ENCODE peak calls at places on chromosomes 12 and 14, in five cellular contexts. K, Y, U, P and V are unnamed samples.
A peak's percentile ranks its signal among the peaks of the same experiment; 100 is the strongest.

GRCh38 chr14:98826618-98827017 is 445.4 kb downstream of the BCL11B start:
- DNase-seq in U (no peak), Y (no peak), P (no peak), K (no peak), V (no peak)

GRCh38 chr12:42590324-42590934 is 883 bp upstream of the PRICKLE1 start:
- DNase-seq in K (peak; percentile 21), Y (peak; percentile 62), P (peak; percentile 39), U (no peak), V (peak; percentile 28)

GRCh38 chr12:47754881-47755280 is 3.8 kb downstream of the RAPGEF3 start:
- DNase-seq in Y (no peak), P (no peak), U (no peak), K (no peak), V (no peak)

GRCh38 chr12:70581199-70581598 is 56.0 kb downstream of the PTPRB start:
- DNase-seq in Y (no peak), K (no peak), U (no peak), P (no peak), V (no peak)

GRCh38 chr14:95516554-95517209 is at the start of gene SYNE3:
- DNase-seq in P (peak; percentile 66), Y (peak; percentile 55), U (peak; percentile 79), K (peak; percentile 78), V (peak; percentile 82)

GRCh38 chr12:30908389-30909087 is 18.0 kb upstream of the TSPAN11 start:
- DNase-seq in U (no peak), P (no peak), Y (no peak), K (no peak), V (no peak)

GRCh38 chr12:89709994-89710872 is 1.6 kb upstream of the ATP2B1 start:
- DNase-seq in P (peak; percentile 77), K (peak; percentile 63), Y (no peak), U (peak; percentile 67), V (peak; percentile 45)

GRCh38 chr12:28253175-28253641 is 63.0 kb downstream of the CCDC91 start:
- DNase-seq in K (no peak), U (no peak), P (no peak), Y (no peak), V (no peak)

GRCh38 chr12:8156845-8157244 is at the start of gene ZNF705A:
- DNase-seq in K (no peak), Y (no peak), U (no peak), P (no peak), V (no peak)

GRCh38 chr14:24079521-24080141 is 8.3 kb downstream of the CPNE6 start:
- DNase-seq in P (peak; percentile 90), U (no peak), Y (no peak), K (no peak), V (no peak)

GRCh38 chr14:21940887-21941855 is 267.6 kb upstream of the OR4E1 start:
- DNase-seq in K (no peak), U (no peak), Y (peak; percentile 56), P (peak; percentile 44), V (no peak)

GRCh38 chr14:22479132-22479531 is 109.9 kb downstream of the DAD1 start:
- DNase-seq in Y (no peak), K (no peak), P (no peak), U (no peak), V (no peak)

GRCh38 chr12:132046561-132046960 is 96.8 kb downstream of the EP400 start:
- DNase-seq in K (no peak), P (no peak), Y (no peak), U (no peak), V (no peak)

GRCh38 chr12:68622250-68622649 is 11.6 kb downstream of the RAP1B start:
- DNase-seq in K (no peak), P (no peak), Y (no peak), U (no peak), V (no peak)

GRCh38 chr14:25381498-25381897 is 331.6 kb upstream of the STXBP6 start:
- DNase-seq in K (no peak), P (peak; percentile 9), Y (no peak), U (no peak), V (no peak)

GRCh38 chr12:32390572-32391219 is 8.7 kb upstream of the FGD4 start:
- DNase-seq in Y (no peak), K (peak; percentile 25), U (peak; percentile 48), P (no peak), V (no peak)

GRCh38 chr12:75086086-75087038 is 123.3 kb downstream of the KCNC2 start:
- DNase-seq in K (no peak), P (no peak), Y (peak; percentile 6), U (no peak), V (no peak)

GRCh38 chr14:77603654-77604270 is 12.7 kb downstream of the SPTLC2 start:
- DNase-seq in K (peak; percentile 22), Y (no peak), U (no peak), P (no peak), V (no peak)

GRCh38 chr12:120012067-120012621 is 23.1 kb downstream of the BICDL1 start:
- DNase-seq in K (no peak), Y (no peak), P (peak; percentile 36), U (no peak), V (no peak)

GRCh38 chr14:21866479-21866878 is 192.9 kb upstream of the OR4E1 start:
- DNase-seq in P (no peak), U (no peak), K (no peak), Y (no peak), V (no peak)

GRCh38 chr12:11795910-11796459 is 146.5 kb downstream of the ETV6 start:
- DNase-seq in P (peak; percentile 25), U (no peak), K (no peak), Y (peak; percentile 75), V (no peak)

GRCh38 chr14:85531594-85532391 is 1.8 kb downstream of the FLRT2 start:
- DNase-seq in U (peak; percentile 46), K (peak; percentile 55), Y (peak; percentile 53), P (peak; percentile 67), V (peak; percentile 85)

GRCh38 chr12:57221169-57221917 is 4.7 kb downstream of the NXPH4 start:
- DNase-seq in K (no peak), Y (no peak), P (no peak), U (no peak), V (no peak)

GRCh38 chr12:70154960-70155589 is 88.2 kb upstream of the CNOT2 start:
- DNase-seq in P (peak; percentile 39), Y (peak; percentile 4), K (no peak), U (no peak), V (no peak)

GRCh38 chr12:114241973-114242434 is 163.9 kb downstream of the TBX5 start:
- DNase-seq in Y (no peak), P (no peak), U (no peak), K (no peak), V (no peak)

GRCh38 chr12:17214910-17215309 is 608.9 kb upstream of the LMO3 start:
- DNase-seq in P (no peak), U (no peak), Y (no peak), K (no peak), V (no peak)

GRCh38 chr12:55716582-55717396 is 943 bp downstream of the BLOC1S1 start:
- DNase-seq in Y (no peak), P (peak; percentile 43), U (no peak), K (no peak), V (no peak)

GRCh38 chr14:81533536-81534343 is at the start of gene SEL1L:
- DNase-seq in U (peak; percentile 100), K (peak; percentile 100), P (peak; percentile 99), Y (peak; percentile 99), V (peak; percentile 100)

GRCh38 chr12:1496162-1496925 is 98.0 kb downstream of the FBXL14 start:
- DNase-seq in P (no peak), U (no peak), K (no peak), Y (no peak), V (no peak)

GRCh38 chr12:50060120-50060468 is 2.7 kb downstream of the ASIC1 start:
- DNase-seq in K (no peak), P (no peak), Y (no peak), U (no peak), V (no peak)

GRCh38 chr12:49121047-49121696 is 10.0 kb downstream of the TUBA1B start:
- DNase-seq in K (peak; percentile 32), Y (peak; percentile 65), P (peak; percentile 71), U (peak; percentile 61), V (peak; percentile 39)

GRCh38 chr14:73710737-73711136 is 3.4 kb downstream of the PNMA1 start:
- DNase-seq in Y (no peak), P (no peak), U (no peak), K (no peak), V (no peak)

DNA sequence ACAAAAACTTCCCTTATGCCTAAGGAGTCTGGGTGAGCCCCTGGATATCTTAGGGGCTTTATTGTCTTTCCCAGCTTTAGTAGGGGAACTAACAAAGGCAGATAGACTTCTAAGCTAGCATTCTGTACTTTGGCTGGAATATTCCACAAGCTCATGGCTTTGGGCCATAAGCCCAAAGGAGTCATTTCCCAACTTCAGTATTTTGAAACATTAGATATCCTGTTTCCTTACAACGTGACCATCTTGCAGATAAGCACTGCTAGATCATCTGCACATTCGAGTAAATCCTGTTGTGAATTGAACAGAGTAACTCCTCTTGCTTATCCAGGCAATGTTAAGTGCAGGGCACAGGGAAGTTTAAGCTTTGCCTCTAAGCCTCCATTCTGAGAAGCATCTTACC is 70.6 kb upstream of the ACTN1 start:
- DNase-seq in Y (no peak), K (no peak), P (no peak), U (peak; percentile 69), V (no peak)
- H3K4me1 ChIP-seq in Y (peaks cover 35% of the 10 kb centered on the region), K (peaks cover 95% of the 10 kb centered on the region), P (peaks cover 29% of the 10 kb centered on the region), U (peaks cover 8% of the 10 kb centered on the region), V (no peaks in the 10 kb centered on the region)

GRCh38 chr14:70442750-70443149 is 9.2 kb upstream of the ADAM21 start:
- DNase-seq in Y (no peak), P (no peak), K (no peak), U (no peak), V (no peak)
- H3K4me3 ChIP-seq in Y (no peak overlapping the region), P (no peak overlapping the region), K (no peak overlapping the region), U (no peak overlapping the region), V (no peak overlapping the region)

GRCh38 chr12:122886851-122887816 is 8.8 kb downstream of the VPS37B start:
- DNase-seq in P (peak; percentile 52), Y (no peak), K (no peak), U (no peak), V (no peak)
- H3K27ac ChIP-seq in P (no peak overlapping the region), Y (peak overlapping the region; percentile 14), K (peak overlapping the region; percentile 93), U (no peak overlapping the region), V (no peak overlapping the region)

GRCh38 chr14:71713061-71713850 is 219.0 kb upstream of the RGS6 start:
- DNase-seq in P (no peak), Y (no peak), U (no peak), K (no peak), V (no peak)
- H3K4me1 ChIP-seq in P (peaks cover 15% of the 10 kb centered on the region), Y (no peaks in the 10 kb centered on the region), U (no peaks in the 10 kb centered on the region), K (peaks cover 9% of the 10 kb centered on the region), V (peaks cover 44% of the 10 kb centered on the region)

GRCh38 chr14:36582011-36582873 is at the start of gene NKX2-8:
- DNase-seq in U (no peak), P (peak; percentile 60), K (no peak), Y (peak; percentile 33), V (no peak)

GRCh38 chr14:36579001-36579555 is 3.3 kb downstream of the NKX2-8 start:
- DNase-seq in K (no peak), U (no peak), Y (no peak), P (peak; percentile 80), V (no peak)

GRCh38 chr14:36580856-36581831 is 1.3 kb downstream of the NKX2-8 start:
- DNase-seq in Y (peak; percentile 59), P (peak; percentile 83), K (peak; percentile 13), U (no peak), V (no peak)

GRCh38 chr14:36579573-36580140 is 2.8 kb downstream of the NKX2-8 start:
- DNase-seq in P (peak; percentile 44), Y (no peak), U (no peak), K (no peak), V (no peak)

GRCh38 chr14:36580141-36580855 is 2.1 kb downstream of the NKX2-8 start:
- DNase-seq in U (no peak), Y (no peak), K (no peak), P (peak; percentile 48), V (no peak)
- H3K4me3 ChIP-seq in U (no peak overlapping the region), Y (peak overlapping the region; percentile 34), K (peak overlapping the region; percentile 62), P (peak overlapping the region; percentile 55), V (peak overlapping the region; percentile 32)

GRCh38 chr12:104524026-104524425 is 67.3 kb downstream of the CHST11 start:
- DNase-seq in U (no peak), Y (no peak), P (no peak), K (no peak), V (no peak)
- H3K27ac ChIP-seq in U (no peak overlapping the region), Y (peak overlapping the region; percentile 32), P (no peak overlapping the region), K (no peak overlapping the region), V (no peak overlapping the region)